ENCODE peak calls at places on chromosomes 6 and 20, in four cellular contexts. P is NCI-H524 treated with DMSO at 0.1 percent for 48 hours, R is EL, A is astrocyte of the cerebellum. W is an unnamed sample.

GRCh38 chr6:134315189-134315588 is 2.7 kb downstream of the SGK1 start:
- DNase-seq in P (no peak), R (no peak), A (no peak), W (no peak)

GRCh38 chr6:22975079-22975478 is 405.7 kb downstream of the HDGFL1 start:
- DNase-seq in P (no peak), R (no peak), A (no peak), W (no peak)

GRCh38 chr20:32336918-32337347 is 21.2 kb upstream of the ASXL1 start:
- DNase-seq in P (peak; percentile 31), R (peak; percentile 51), A (no peak), W (no peak)

GRCh38 chr6:80457044-80457933 is 350.8 kb downstream of the BCKDHB start:
- DNase-seq in P (no peak), R (peak; percentile 92), A (peak; percentile 98), W (no peak)

GRCh38 chr20:51451484-51451883 is 91.0 kb downstream of the NFATC2 start:
- DNase-seq in P (no peak), R (no peak), A (no peak), W (no peak)

GRCh38 chr6:3885262-3886036 is 36.3 kb downstream of the FAM50B start:
- DNase-seq in P (no peak), R (peak; percentile 26), A (no peak), W (no peak)

GRCh38 chr6:130202782-130203181 is 20.0 kb downstream of the SAMD3 start:
- DNase-seq in P (no peak), R (no peak), A (no peak), W (no peak)

GRCh38 chr6:659716-660581 is 3.0 kb upstream of the HUS1B start:
- DNase-seq in P (no peak), R (no peak), A (no peak), W (peak; percentile 11)

W was measured in NCI-H345.